ENCODE peak calls at places on chromosome 21, in seven cellular contexts. J is Caki2; B is HEK293T; I is NCI-H1694; L is brain microvascular endothelial cell; Z is uterus; H is stimulated activated CD8-positive, alpha-beta memory T cell treated with anti-CD3 and anti-CD28 coated beads, Interleukin-15, amount 100 ng/mL, for 1 hour. O is an unnamed sample.

GRCh38 chr21:42767561-42767835 is 111.8 kb downstream of the WDR4 start:
- DNase-seq in I (no peak), B (no peak), L (no peak), H (no peak), Z (no peak), J (no peak), O (no peak)

GRCh38 chr21:26966360-26966977 is 419 bp downstream of the ADAMTS5 start:
- DNase-seq in H (no peak), J (no peak), Z (no peak), B (no peak), L (no peak), I (peak), O (no peak)

GRCh38 chr21:36452281-36452680 is 27.6 kb downstream of the CLDN14 start:
- DNase-seq in L (no peak), Z (no peak), I (no peak), B (no peak), J (no peak), H (no peak), O (no peak)

GRCh38 chr21:15894596-15894995 is 164.8 kb downstream of the USP25 start:
- DNase-seq in I (peak), Z (no peak), H (no peak), L (no peak), J (peak), B (no peak), O (peak)

GRCh38 chr21:41316641-41317392 is at the start of gene FAM3B:
- DNase-seq in Z (no peak), L (no peak), H (no peak), B (no peak), I (no peak), J (no peak), O (peak)

GRCh38 chr21:30612132-30612531 is 1.6 kb downstream of the KRTAP6-1 start:
- DNase-seq in B (no peak), I (no peak), Z (no peak), L (no peak), J (no peak), H (no peak), O (no peak)

GRCh38 chr21:41167348-41168342 is at the start of gene BACE2:
- DNase-seq in H (no peak), J (peak), I (no peak), B (peak), L (peak), Z (peak), O (peak)

GRCh38 chr21:45576838-45577737 is 34.8 kb upstream of the SLC19A1 start:
- DNase-seq in B (no peak), H (no peak), L (no peak), J (no peak), I (no peak), Z (peak), O (no peak)

GRCh38 chr21:45615145-45615711 is 28.3 kb upstream of the PCBP3 start:
- DNase-seq in J (no peak), I (no peak), H (peak), B (no peak), Z (no peak), L (peak), O (peak)

GRCh38 chr21:43318368-43318767 is 108.6 kb downstream of the SIK1 start:
- DNase-seq in Z (no peak), B (no peak), J (no peak), H (no peak), L (no peak), I (no peak), O (no peak)

GRCh38 chr21:43967981-43968380 is 44.1 kb upstream of the TRAPPC10 start:
- DNase-seq in I (no peak), J (no peak), L (no peak), Z (no peak), B (no peak), H (no peak), O (no peak)

GRCh38 chr21:44723177-44724131 is 12.1 kb upstream of the TSPEAR start:
- DNase-seq in I (no peak), J (no peak), B (no peak), H (no peak), Z (no peak), L (no peak), O (peak)

GRCh38 chr21:38669186-38669585 is 136.5 kb upstream of the ETS2 start:
- DNase-seq in B (peak), H (no peak), J (no peak), I (peak), Z (no peak), L (peak), O (peak)

GRCh38 chr21:37073417-37074194 is 552 bp downstream of the TTC3 start:
- DNase-seq in I (no peak), H (peak), L (peak), B (peak), Z (no peak), J (peak), O (peak)

GRCh38 chr21:14977814-14978213 is 87.0 kb downstream of the NRIP1 start:
- DNase-seq in Z (no peak), I (no peak), B (no peak), H (no peak), J (no peak), L (no peak), O (no peak)

GRCh38 chr21:34875830-34876229 is 173.3 kb downstream of the RUNX1 start:
- DNase-seq in I (no peak), J (no peak), H (no peak), B (no peak), Z (no peak), L (no peak), O (no peak)

GRCh38 chr21:20997633-20998455 is at the start of gene NCAM2:
- DNase-seq in B (peak), J (no peak), I (no peak), Z (peak), H (no peak), L (peak), O (no peak)

GRCh38 chr21:44789880-44790279 is 11.7 kb downstream of the UBE2G2 start:
- DNase-seq in I (no peak), L (no peak), H (no peak), J (no peak), Z (no peak), B (no peak), O (no peak)

GRCh38 chr21:41648591-41649031 is 118.2 kb downstream of the RIPK4 start:
- DNase-seq in Z (no peak), J (peak), L (peak), B (no peak), H (no peak), I (no peak), O (no peak)

GRCh38 chr21:31420988-31421387 is 76.9 kb upstream of the TIAM1 start:
- DNase-seq in H (no peak), J (no peak), Z (no peak), I (no peak), L (no peak), B (no peak), O (no peak)

GRCh38 chr21:34576043-34576466 is 38.9 kb downstream of the RCAN1 start:
- DNase-seq in H (no peak), L (no peak), J (no peak), B (no peak), Z (no peak), I (no peak), O (no peak)

GRCh38 chr21:37166733-37167132 is 93.7 kb downstream of the TTC3 start:
- DNase-seq in H (no peak), J (peak), I (no peak), B (no peak), Z (no peak), L (no peak), O (peak)

GRCh38 chr21:32537569-32537881 is 47.8 kb downstream of the TCP10L start:
- DNase-seq in L (no peak), I (no peak), H (no peak), B (no peak), Z (no peak), J (no peak), O (no peak)

GRCh38 chr21:42009018-42009830 is 936 bp downstream of the ZBTB21 start:
- DNase-seq in I (no peak), J (peak), H (no peak), L (peak), B (peak), Z (peak), O (peak)

GRCh38 chr21:39104911-39105310 is 78.3 kb downstream of the PSMG1 start:
- DNase-seq in J (no peak), L (no peak), B (no peak), H (no peak), Z (no peak), I (no peak), O (no peak)

GRCh38 chr21:16372546-16372945 is 642.8 kb downstream of the USP25 start:
- DNase-seq in J (no peak), I (no peak), L (no peak), B (no peak), Z (no peak), H (no peak), O (no peak)

GRCh38 chr21:46093668-46094400 is 4.1 kb upstream of the COL6A2 start:
- DNase-seq in Z (no peak), B (no peak), I (no peak), H (no peak), J (no peak), L (no peak), O (no peak)

GRCh38 chr21:40054403-40054802 is 187.2 kb downstream of the PCP4 start:
- DNase-seq in L (no peak), Z (peak), I (peak), J (peak), H (no peak), B (no peak), O (peak)

GRCh38 chr21:35011681-35012080 is 37.4 kb downstream of the RUNX1 start:
- DNase-seq in B (no peak), Z (no peak), J (no peak), L (no peak), I (no peak), H (no peak), O (peak)